ENCODE peak calls at places on chromosomes 3 and 15, in five cellular contexts. I is stimulated activated CD4-positive, alpha-beta T cell treated with anti-CD3 and anti-CD28 coated beads, Interleukin-4, amount 100 ng/mL, for 4 hours; X is progenitor cell of endocrine pancreas; U is B cell; G is NCI-H2081. P is an unnamed sample.

GRCh38 chr15:78618490-78618934 is 2.3 kb downstream of the CHRNA3 start:
- DNase-seq in I (peak; percentile 76), X (peak; percentile 90), U (peak; percentile 88), G (peak; percentile 80), P (peak; percentile 82)

GRCh38 chr3:131602011-131602779 is 99.4 kb upstream of the MRPL3 start:
- DNase-seq in I (no peak), X (no peak), U (no peak), G (no peak), P (no peak)

GRCh38 chr3:49703443-49703927 is 14.1 kb downstream of the RNF123 start:
- DNase-seq in I (peak; percentile 50), X (peak; percentile 41), U (peak; percentile 79), G (peak; percentile 74), P (peak; percentile 54)

GRCh38 chr3:164730810-164731209 is 347.5 kb downstream of the SI start:
- DNase-seq in I (no peak), X (no peak), U (no peak), G (peak; percentile 47), P (no peak)

GRCh38 chr3:9955067-9955502 is 2.9 kb upstream of the PRRT3 start:
- DNase-seq in I (no peak), X (no peak), U (no peak), G (peak; percentile 64), P (no peak)

GRCh38 chr15:60399246-60399915 is 1.6 kb upstream of the ANXA2 start:
- DNase-seq in I (no peak), X (no peak), U (no peak), G (no peak), P (no peak)

GRCh38 chr3:197854596-197855343 is 63.7 kb downstream of the LRCH3 start:
- DNase-seq in I (no peak), X (no peak), U (no peak), G (no peak), P (no peak)

GRCh38 chr3:41148901-41149300 is 50.4 kb upstream of the CTNNB1 start:
- DNase-seq in I (no peak), X (no peak), U (no peak), G (no peak), P (no peak)

GRCh38 chr3:15601399-15602145 is at the start of the genes BTD and HACL1:
- DNase-seq in I (peak; percentile 99), X (peak; percentile 96), U (peak; percentile 99), G (no peak), P (peak; percentile 99)

GRCh38 chr15:78752492-78753358 is 58.5 kb downstream of the ADAMTS7 start:
- DNase-seq in I (no peak), X (no peak), U (no peak), G (no peak), P (no peak)

GRCh38 chr3:128486692-128487537 is 6.1 kb downstream of the GATA2 start:
- DNase-seq in I (no peak), X (no peak), U (no peak), G (peak; percentile 67), P (no peak)

GRCh38 chr15:73985101-73985873 is 6.8 kb downstream of the STOML1 start:
- DNase-seq in I (no peak), X (no peak), U (no peak), G (no peak), P (peak; percentile 72)

GRCh38 chr15:44489464-44489863 is 47.5 kb upstream of the EIF3J start:
- DNase-seq in I (no peak), X (no peak), U (no peak), G (no peak), P (no peak)

GRCh38 chr15:99989095-99989494 is 255.9 kb upstream of the LYSMD4 start:
- DNase-seq in I (no peak), X (no peak), U (no peak), G (no peak), P (no peak)

GRCh38 chr15:98614681-98615080 is 33.7 kb upstream of the IGF1R start:
- DNase-seq in I (no peak), X (no peak), U (no peak), G (no peak), P (no peak)

GRCh38 chr3:18233987-18234716 is 191.0 kb downstream of the SATB1 start:
- DNase-seq in I (no peak), X (no peak), U (no peak), G (peak; percentile 39), P (no peak)

GRCh38 chr15:48937886-48938285 is 25.8 kb downstream of the SHC4 start:
- DNase-seq in I (no peak), X (no peak), U (no peak), G (no peak), P (no peak)

GRCh38 chr3:130470132-130470531 is 46.8 kb upstream of the COL6A6 start:
- DNase-seq in I (no peak), X (no peak), U (no peak), G (no peak), P (no peak)

GRCh38 chr3:50627407-50628051 is 10.6 kb downstream of the MAPKAPK3 start:
- DNase-seq in I (no peak), X (no peak), U (no peak), G (no peak), P (no peak)

GRCh38 chr3:114632757-114633424 is 339.1 kb downstream of the TIGIT start:
- DNase-seq in I (no peak), X (no peak), U (no peak), G (peak; percentile 16), P (no peak)

GRCh38 chr3:108202834-108203233 is 19.4 kb downstream of the IFT57 start:
- DNase-seq in I (no peak), X (no peak), U (no peak), G (peak; percentile 30), P (no peak)

GRCh38 chr15:62110000-62110851 is 43.4 kb downstream of the C2CD4A start:
- DNase-seq in I (no peak), X (no peak), U (no peak), G (peak; percentile 97), P (no peak)

GRCh38 chr15:32091505-32092380 is 61.4 kb downstream of the CHRNA7 start:
- DNase-seq in I (no peak), X (no peak), U (no peak), G (no peak), P (no peak)

GRCh38 chr3:46719735-46720271 is 2.1 kb upstream of the PRSS50 start:
- DNase-seq in I (no peak), X (no peak), U (no peak), G (no peak), P (no peak)

GRCh38 chr15:68637755-68638405 is 59.1 kb downstream of the CORO2B start:
- DNase-seq in I (no peak), X (no peak), U (no peak), G (peak; percentile 62), P (no peak)

GRCh38 chr3:112773864-112774263 is 72.8 kb downstream of the CD200R1L start:
- DNase-seq in I (no peak), X (no peak), U (peak; percentile 43), G (peak; percentile 23), P (no peak)

GRCh38 chr3:65439641-65440040 is 599.1 kb downstream of the MAGI1 start:
- DNase-seq in I (no peak), X (peak; percentile 16), U (no peak), G (peak; percentile 63), P (no peak)

GRCh38 chr3:172352786-172353185 is 95.5 kb downstream of the GHSR start:
- DNase-seq in I (no peak), X (no peak), U (no peak), G (no peak), P (no peak)

GRCh38 chr15:49686626-49687025 is 65.8 kb downstream of the DTWD1 start:
- DNase-seq in I (no peak), X (no peak), U (no peak), G (no peak), P (no peak)

GRCh38 chr15:101010781-101011180 is 91.6 kb downstream of the LRRK1 start:
- DNase-seq in I (no peak), X (peak; percentile 1), U (no peak), G (no peak), P (no peak)

GRCh38 chr15:27746556-27746955 is 352.6 kb downstream of the OCA2 start:
- DNase-seq in I (no peak), X (no peak), U (no peak), G (no peak), P (no peak)

GRCh38 chr15:66462630-66463029 is 34.9 kb downstream of the SNAPC5 start:
- DNase-seq in I (no peak), X (no peak), U (no peak), G (no peak), P (no peak)

GRCh38 chr15:78072080-78072892 is 5.2 kb downstream of the TBC1D2B start:
- DNase-seq in I (no peak), X (no peak), U (no peak), G (peak; percentile 23), P (no peak)

GRCh38 chr3:64462203-64463120 is 225.3 kb downstream of the ADAMTS9 start:
- DNase-seq in I (no peak), X (no peak), U (no peak), G (no peak), P (no peak)

GRCh38 chr15:76380249-76380648 is 43.7 kb downstream of the ISL2 start:
- DNase-seq in I (no peak), X (no peak), U (no peak), G (no peak), P (no peak)

GRCh38 chr3:158768361-158768787 is 33.5 kb upstream of the MFSD1 start:
- DNase-seq in I (no peak), X (no peak), U (no peak), G (peak; percentile 8), P (no peak)

GRCh38 chr3:161100994-161101393 is 4.2 kb downstream of the B3GALNT1 start:
- DNase-seq in I (no peak), X (no peak), U (no peak), G (no peak), P (no peak)

GRCh38 chr3:134312873-134313838 is 61.1 kb downstream of the AMOTL2 start:
- DNase-seq in I (no peak), X (peak; percentile 65), U (no peak), G (no peak), P (no peak)

GRCh38 chr15:31300981-31301686 is 25.5 kb upstream of the KLF13 start:
- DNase-seq in I (no peak), X (no peak), U (peak; percentile 38), G (no peak), P (no peak)

GRCh38 chr3:106913966-106914365 is 463.3 kb upstream of the CCDC54 start:
- DNase-seq in I (no peak), X (no peak), U (no peak), G (no peak), P (no peak)